ENCODE peak calls at places on chromosome 12, in seven cellular contexts. V, G, Q, L, I, Z and W are unnamed samples.

GRCh38 chr12:112938751-112939150 is 477 bp downstream of the OAS3 start:
- ATAC-seq in V (no peak), G (peak; percentile 23), Q (peak; percentile 39), L (peak; percentile 3), I (no peak), Z (no peak), W (no peak)

GRCh38 chr12:12081836-12082497 is 11.2 kb downstream of the BCL2L14 start:
- ATAC-seq in V (peak; percentile 59), G (peak; percentile 92), Q (peak; percentile 93), L (peak; percentile 68), I (peak; percentile 94), Z (peak; percentile 95), W (peak; percentile 51)

GRCh38 chr12:38350342-38351181 is 34.0 kb downstream of the ALG10B start:
- ATAC-seq in V (no peak), G (no peak), Q (no peak), L (no peak), I (no peak), Z (no peak), W (no peak)

GRCh38 chr12:130933269-130933995 is 20.3 kb upstream of the ADGRD1 start:
- ATAC-seq in V (no peak), G (peak; percentile 21), Q (peak; percentile 25), L (peak; percentile 62), I (peak; percentile 43), Z (peak; percentile 28), W (no peak)

GRCh38 chr12:11729008-11729407 is 79.5 kb downstream of the ETV6 start:
- ATAC-seq in V (no peak), G (no peak), Q (no peak), L (no peak), I (no peak), Z (no peak), W (no peak)

GRCh38 chr12:107779077-107779840 is 4.8 kb downstream of the ASCL4 start:
- ATAC-seq in V (no peak), G (no peak), Q (no peak), L (peak; percentile 72), I (no peak), Z (no peak), W (no peak)

GRCh38 chr12:32115404-32116104 is 8.9 kb downstream of the BICD1 start:
- ATAC-seq in V (no peak), G (peak; percentile 99), Q (peak; percentile 96), L (peak; percentile 95), I (no peak), Z (peak; percentile 60), W (peak; percentile 98)

GRCh38 chr12:76391461-76391860 is 43.2 kb upstream of the BBS10 start:
- ATAC-seq in V (no peak), G (no peak), Q (no peak), L (no peak), I (no peak), Z (peak; percentile 26), W (no peak)

GRCh38 chr12:111359231-111359913 is 9.5 kb downstream of the PHETA1 start:
- ATAC-seq in V (no peak), G (no peak), Q (no peak), L (no peak), I (peak; percentile 18), Z (no peak), W (no peak)

GRCh38 chr12:41189395-41190251 is 1.5 kb downstream of the PDZRN4 start:
- ATAC-seq in V (peak; percentile 34), G (peak; percentile 63), Q (no peak), L (peak; percentile 29), I (no peak), Z (no peak), W (peak; percentile 73)
- TF ChIP-seq POLR2AphosphoS5 in V (no peak), G (no peak), Q (no peak), L (no peak), I (no peak), Z (no peak), W (peak; percentile 57)

DNA sequence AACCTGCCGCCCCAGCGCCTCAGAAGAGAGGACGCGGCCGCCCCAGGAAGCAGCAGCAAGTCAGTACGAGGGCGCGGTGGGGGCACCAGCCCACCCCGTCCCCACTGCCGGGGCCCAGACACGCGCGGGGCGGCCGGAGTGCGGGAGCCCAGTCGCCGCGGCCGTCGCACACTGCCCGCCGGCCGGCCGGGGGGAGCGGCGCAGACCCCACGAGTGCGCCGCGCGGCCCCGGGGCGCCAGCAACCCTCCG is 965 bp downstream of the HMGA2 start:
- ATAC-seq in V (no peak), G (peak; percentile 4), Q (no peak), L (peak; percentile 48), I (no peak), Z (no peak), W (peak; percentile 31)
- H3K36me3 ChIP-seq in V (no peaks in the 10 kb centered on the region), G (peaks cover 13% of the 10 kb centered on the region), Q (peaks cover 41% of the 10 kb centered on the region), L (no peaks in the 10 kb centered on the region), I (peaks cover 1% of the 10 kb centered on the region), Z (no peaks in the 10 kb centered on the region), W (no peaks in the 10 kb centered on the region)

GRCh38 chr12:4005851-4006400 is 132.7 kb upstream of the PARP11 start:
- ATAC-seq in V (no peak), G (no peak), Q (no peak), L (no peak), I (no peak), Z (no peak), W (no peak)
- H3K4me1 ChIP-seq in V (no peaks in the 10 kb centered on the region), G (no peaks in the 10 kb centered on the region), Q (peaks cover 8% of the 10 kb centered on the region), L (no peaks in the 10 kb centered on the region), I (peaks cover 58% of the 10 kb centered on the region), Z (no peaks in the 10 kb centered on the region), W (no peaks in the 10 kb centered on the region)

DNA sequence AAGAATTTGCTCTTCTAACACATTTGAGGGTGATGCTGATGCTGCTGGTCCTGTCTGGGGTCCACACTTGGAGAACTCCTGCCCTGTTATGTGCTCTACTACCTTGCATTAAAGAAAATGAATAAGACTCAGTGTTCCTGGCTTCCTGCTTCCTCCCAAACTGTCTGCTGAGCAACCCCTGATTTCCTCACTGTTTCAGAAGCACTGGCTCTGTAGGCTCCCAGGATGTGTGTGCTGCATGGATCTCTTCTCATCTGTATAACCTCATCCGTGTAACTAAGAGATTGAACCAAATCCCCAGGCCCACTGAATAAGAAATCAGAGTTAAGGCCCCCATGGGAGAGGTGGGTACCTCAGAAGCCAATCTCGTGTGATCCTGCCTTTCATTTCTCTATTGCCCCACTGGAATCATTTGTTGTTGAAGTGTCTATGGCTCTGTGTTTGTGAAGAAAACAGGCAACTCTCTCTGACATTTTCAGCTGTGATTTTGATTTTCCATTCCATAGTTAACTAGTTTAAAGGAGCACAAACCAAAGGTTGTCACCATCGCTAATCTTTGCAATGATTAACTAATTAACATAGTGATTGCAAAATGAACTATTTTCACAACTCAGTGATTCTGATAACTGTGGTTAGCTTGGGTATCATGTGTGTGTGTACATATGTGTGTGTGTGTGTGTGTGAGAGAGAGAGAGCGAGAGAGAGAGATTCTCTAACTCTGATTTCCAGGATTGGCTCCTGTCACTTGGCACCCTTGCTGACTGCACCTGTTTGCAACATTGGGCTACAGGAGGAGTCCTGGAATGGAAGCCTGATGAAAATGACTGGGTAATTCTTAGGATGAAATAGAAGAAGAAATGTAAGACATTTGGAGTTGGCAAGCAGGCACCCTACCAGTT is 196.2 kb downstream of the SLC38A4 start:
- ATAC-seq in V (no peak), G (no peak), Q (no peak), L (no peak), I (no peak), Z (no peak), W (no peak)
- TF ChIP-seq POLR2AphosphoS5 in V (no peak), G (no peak), Q (no peak), L (no peak), I (no peak), Z (no peak), W (no peak)

GRCh38 chr12:46365951-46366379 is 6.6 kb downstream of the SLC38A2 start:
- ATAC-seq in V (no peak), G (no peak), Q (no peak), L (no peak), I (no peak), Z (no peak), W (no peak)

GRCh38 chr12:46368684-46369083 is 3.9 kb downstream of the SLC38A2 start:
- ATAC-seq in V (no peak), G (no peak), Q (no peak), L (no peak), I (no peak), Z (no peak), W (no peak)

GRCh38 chr12:46368138-46368537 is 4.4 kb downstream of the SLC38A2 start:
- ATAC-seq in V (no peak), G (no peak), Q (no peak), L (no peak), I (peak; percentile 3), Z (no peak), W (no peak)

GRCh38 chr12:46366771-46367170 is 5.8 kb downstream of the SLC38A2 start:
- ATAC-seq in V (no peak), G (no peak), Q (no peak), L (no peak), I (no peak), Z (no peak), W (no peak)

DNA sequence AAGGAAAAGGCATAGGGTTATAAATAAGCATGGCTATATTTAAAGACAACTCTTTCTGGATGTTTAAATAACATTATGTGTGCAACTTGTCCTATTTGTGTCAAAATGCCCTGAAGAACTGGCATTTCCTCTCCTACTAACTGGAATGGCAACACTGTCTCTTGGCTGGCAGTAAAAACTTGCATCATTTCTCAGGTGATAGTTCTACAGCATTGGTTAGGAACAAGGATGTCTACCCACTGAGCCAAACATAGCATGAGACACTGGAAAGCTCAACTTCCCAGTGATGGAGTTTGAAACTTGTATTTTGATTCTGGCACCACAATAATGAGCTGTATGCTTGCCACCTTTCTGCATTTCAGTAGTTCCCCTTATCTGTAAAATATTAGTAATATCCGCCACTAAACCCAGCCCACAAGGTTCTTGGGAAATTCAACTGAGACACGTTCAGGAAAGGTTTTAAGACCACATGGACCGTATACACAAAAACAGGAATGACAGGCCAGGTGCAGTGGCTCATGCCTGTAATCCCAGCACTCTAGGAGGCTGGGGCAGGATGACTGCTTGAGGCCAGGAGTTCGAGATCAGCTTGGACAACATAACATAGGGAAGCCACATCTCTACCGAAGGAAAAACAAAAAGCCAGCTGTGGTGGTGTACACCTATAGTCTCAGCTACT is 5.1 kb downstream of the SLC38A2 start:
- ATAC-seq in V (no peak), G (no peak), Q (no peak), L (no peak), I (no peak), Z (no peak), W (no peak)
- H3K36me3 ChIP-seq in V (peaks cover 86% of the 10 kb centered on the region), G (peaks cover 94% of the 10 kb centered on the region), Q (peaks cover 86% of the 10 kb centered on the region), L (peaks cover 59% of the 10 kb centered on the region), I (peaks cover 87% of the 10 kb centered on the region), Z (peaks cover 86% of the 10 kb centered on the region), W (peaks cover 87% of the 10 kb centered on the region)

DNA sequence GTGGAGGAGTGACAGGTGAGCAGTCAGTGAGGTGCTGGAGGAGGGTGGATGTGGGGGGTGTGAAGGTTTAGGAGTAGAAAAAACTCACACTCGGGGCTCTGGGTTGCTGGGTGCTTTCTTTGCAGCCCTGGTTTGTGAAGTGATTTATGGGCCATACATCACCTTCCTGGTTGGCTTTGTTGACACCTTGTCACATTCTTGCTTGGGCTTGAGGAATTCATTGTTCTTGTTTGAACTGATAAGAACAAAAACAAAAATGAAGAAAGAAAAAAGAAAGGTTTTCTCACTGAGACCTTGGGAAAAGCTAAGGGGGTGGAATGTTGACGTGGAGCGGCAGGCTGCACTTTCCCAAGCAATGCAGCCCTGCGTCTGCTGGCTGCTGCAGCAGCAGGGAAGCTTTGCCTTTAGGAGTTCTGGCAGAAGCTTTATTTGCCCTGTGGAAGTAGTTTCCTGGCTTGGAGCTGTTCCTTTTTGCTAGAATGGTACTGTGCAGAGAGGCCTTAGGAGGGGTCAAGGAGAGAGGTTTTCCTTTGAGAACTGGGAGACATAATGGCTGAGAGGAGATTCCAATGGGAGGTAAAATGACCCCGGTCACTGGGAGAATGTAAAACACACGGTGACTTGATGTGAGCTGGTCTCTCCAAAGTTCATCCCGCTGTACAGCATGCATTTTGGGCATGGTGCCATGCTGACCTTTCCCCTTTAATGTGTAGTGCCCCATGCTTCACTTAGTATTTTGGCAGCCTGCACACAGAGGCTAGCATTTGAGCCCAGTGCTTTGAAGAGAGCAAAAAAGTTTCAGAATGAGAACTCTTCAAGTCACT is 52.8 kb downstream of the HMGA2 start:
- ATAC-seq in V (peak; percentile 79), G (peak; percentile 49), Q (peak; percentile 49), L (no peak), I (peak; percentile 57), Z (no peak), W (no peak)
- H3K4me1 ChIP-seq in V (peaks cover 28% of the 10 kb centered on the region), G (peaks cover 86% of the 10 kb centered on the region), Q (peaks cover 99% of the 10 kb centered on the region), L (peaks cover 12% of the 10 kb centered on the region), I (peaks cover 62% of the 10 kb centered on the region), Z (no peaks in the 10 kb centered on the region), W (peaks cover 22% of the 10 kb centered on the region)